ENCODE peak calls at places on chromosomes 4 and X, in six cellular contexts. I, P, S, X, Y and J are unnamed samples.

GRCh38 chr4:48777739-48778138 is 2.3 kb downstream of the FRYL start:
- DNase-seq in I (no peak), Y (peak), X (no peak), P (no peak), S (no peak), J (no peak)

GRCh38 chr4:87092389-87093141 is 127.9 kb downstream of the KLHL8 start:
- DNase-seq in S (no peak), P (no peak), I (peak), X (peak), Y (peak), J (peak)

GRCh38 chr4:87375719-87376291 is 15.2 kb downstream of the HSD17B11 start:
- DNase-seq in P (no peak), S (no peak), Y (peak), I (peak), X (peak), J (peak)

GRCh38 chr4:177235026-177235425 is 74.6 kb upstream of the NEIL3 start:
- DNase-seq in I (no peak), S (no peak), Y (no peak), P (no peak), X (no peak), J (no peak)

GRCh38 chr4:79913581-79913980 is 159.4 kb downstream of the ANTXR2 start:
- DNase-seq in P (no peak), S (no peak), Y (peak), I (no peak), X (no peak), J (no peak)

GRCh38 chr4:28010543-28011235 is 1150.0 kb downstream of the STIM2 start:
- DNase-seq in S (no peak), Y (no peak), X (no peak), P (no peak), I (no peak), J (no peak)

GRCh38 chrX:1554469-1555210 is 17.7 kb upstream of the P2RY8 start:
- DNase-seq in I (no peak), P (no peak), X (no peak), Y (no peak), S (no peak), J (peak)

GRCh38 chr4:172830295-172830764 is 338.3 kb upstream of the GALNT7 start:
- DNase-seq in S (no peak), I (peak), P (no peak), Y (peak), X (peak), J (no peak)

GRCh38 chr4:123479944-123480343 is 83.3 kb downstream of the SPRY1 start:
- DNase-seq in X (peak), P (no peak), I (no peak), Y (peak), S (no peak), J (peak)

GRCh38 chr4:8143392-8144140 is 15.0 kb downstream of the ABLIM2 start:
- DNase-seq in X (no peak), I (no peak), Y (no peak), S (no peak), P (no peak), J (no peak)

GRCh38 chr4:137621056-137621455 is 88.8 kb upstream of the PCDH18 start:
- DNase-seq in P (no peak), X (no peak), I (no peak), Y (no peak), S (no peak), J (no peak)

GRCh38 chr4:154519214-154519613 is 27.6 kb upstream of the DCHS2 start:
- DNase-seq in P (no peak), Y (peak), X (no peak), S (no peak), I (no peak), J (no peak)

GRCh38 chrX:77788050-77788449 is 2.0 kb upstream of the ATRX start:
- DNase-seq in Y (peak), X (peak), P (no peak), I (no peak), S (no peak), J (no peak)

GRCh38 chr4:52376107-52376704 is 282.9 kb downstream of the USP46 start:
- DNase-seq in S (no peak), I (peak), P (no peak), X (peak), Y (peak), J (no peak)

GRCh38 chrX:105803891-105804290 is 18.4 kb upstream of the NRK start:
- DNase-seq in Y (no peak), X (no peak), S (no peak), P (no peak), I (no peak), J (no peak)

GRCh38 chr4:170849969-170850368 is 760.2 kb upstream of the AADAT start:
- DNase-seq in I (no peak), Y (no peak), P (peak), S (no peak), X (no peak), J (no peak)

DNA sequence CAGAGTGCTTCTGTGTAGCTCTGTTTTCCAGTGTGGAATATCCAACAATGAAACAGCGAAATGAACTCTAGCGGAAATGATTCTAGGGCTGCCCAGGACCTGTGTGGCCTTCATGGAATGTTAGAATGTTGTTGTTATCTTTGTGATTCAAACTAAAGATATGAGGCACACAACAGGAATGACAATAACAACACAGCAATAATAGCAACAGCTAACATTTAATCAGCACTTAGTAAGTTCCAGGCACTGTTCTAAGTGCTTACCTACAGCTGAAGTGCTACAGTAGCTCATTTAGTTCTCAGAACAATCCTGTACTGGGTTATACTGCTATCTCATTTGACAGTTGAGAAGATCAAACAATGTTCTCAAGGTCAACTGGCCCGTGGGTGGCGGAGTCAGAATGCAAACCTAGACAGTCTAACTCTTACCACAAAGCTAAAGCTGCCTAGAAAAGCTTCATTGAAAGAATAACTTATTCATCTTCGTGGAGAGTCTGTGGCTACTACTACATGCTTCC is 63.7 kb downstream of the MAML3 start:
- DNase-seq in I (no peak), X (peak), S (no peak), P (no peak), Y (no peak), J (no peak)
- TF ChIP-seq GABPA in I (no peak), X (no peak), S (no peak), P (no peak), Y (no peak), J (no peak)

GRCh38 chrX:118717703-118718391 is 9.6 kb upstream of the IL13RA1 start:
- DNase-seq in P (no peak), S (no peak), X (no peak), I (no peak), Y (no peak), J (peak)

GRCh38 chrX:118724352-118724751 is 3.1 kb upstream of the IL13RA1 start:
- DNase-seq in X (no peak), I (no peak), P (no peak), Y (no peak), S (no peak), J (no peak)

GRCh38 chrX:118718737-118719136 is 8.7 kb upstream of the IL13RA1 start:
- DNase-seq in S (no peak), P (no peak), X (no peak), Y (no peak), I (no peak), J (peak)

GRCh38 chrX:118723376-118723775 is 4.0 kb upstream of the IL13RA1 start:
- DNase-seq in Y (no peak), I (no peak), P (no peak), X (no peak), S (no peak), J (no peak)

GRCh38 chrX:118720058-118720707 is 7.2 kb upstream of the IL13RA1 start:
- DNase-seq in I (no peak), P (no peak), X (no peak), Y (no peak), S (no peak), J (no peak)
- TF ChIP-seq GABPA in I (no peak), P (no peak), X (no peak), Y (no peak), S (no peak), J (no peak)

GRCh38 chr4:82780398-82781231 is 18.0 kb downstream of the SCD5 start:
- DNase-seq in I (peak), P (no peak), Y (peak), S (no peak), X (peak), J (no peak)
- TF ChIP-seq GABPA in I (no peak), P (no peak), Y (no peak), S (no peak), X (no peak), J (no peak)

GRCh38 chr4:151417164-151417571 is 8.2 kb downstream of the FHIP1A start:
- DNase-seq in P (no peak), S (no peak), I (no peak), X (peak), Y (no peak), J (no peak)
- TF ChIP-seq GABPA in P (no peak), S (no peak), I (no peak), X (no peak), Y (no peak), J (no peak)

GRCh38 chr4:168398589-168398988 is 80.0 kb upstream of the DDX60 start:
- DNase-seq in X (no peak), S (no peak), P (no peak), I (no peak), Y (peak), J (no peak)
- TF ChIP-seq GABPA in X (no peak), S (no peak), P (no peak), I (no peak), Y (no peak), J (no peak)

GRCh38 chr4:78069859-78070258 is 12.7 kb downstream of the FRAS1 start:
- DNase-seq in P (no peak), S (no peak), X (no peak), Y (no peak), I (no peak), J (no peak)

GRCh38 chr4:78069309-78069708 is 12.2 kb downstream of the FRAS1 start:
- DNase-seq in I (no peak), X (no peak), S (no peak), Y (no peak), P (no peak), J (no peak)

GRCh38 chr4:78061939-78062603 is 4.9 kb downstream of the FRAS1 start:
- DNase-seq in X (no peak), Y (no peak), P (no peak), S (no peak), I (no peak), J (no peak)

GRCh38 chr4:78068481-78068880 is 11.4 kb downstream of the FRAS1 start:
- DNase-seq in S (no peak), X (no peak), Y (no peak), P (no peak), I (no peak), J (no peak)

DNA sequence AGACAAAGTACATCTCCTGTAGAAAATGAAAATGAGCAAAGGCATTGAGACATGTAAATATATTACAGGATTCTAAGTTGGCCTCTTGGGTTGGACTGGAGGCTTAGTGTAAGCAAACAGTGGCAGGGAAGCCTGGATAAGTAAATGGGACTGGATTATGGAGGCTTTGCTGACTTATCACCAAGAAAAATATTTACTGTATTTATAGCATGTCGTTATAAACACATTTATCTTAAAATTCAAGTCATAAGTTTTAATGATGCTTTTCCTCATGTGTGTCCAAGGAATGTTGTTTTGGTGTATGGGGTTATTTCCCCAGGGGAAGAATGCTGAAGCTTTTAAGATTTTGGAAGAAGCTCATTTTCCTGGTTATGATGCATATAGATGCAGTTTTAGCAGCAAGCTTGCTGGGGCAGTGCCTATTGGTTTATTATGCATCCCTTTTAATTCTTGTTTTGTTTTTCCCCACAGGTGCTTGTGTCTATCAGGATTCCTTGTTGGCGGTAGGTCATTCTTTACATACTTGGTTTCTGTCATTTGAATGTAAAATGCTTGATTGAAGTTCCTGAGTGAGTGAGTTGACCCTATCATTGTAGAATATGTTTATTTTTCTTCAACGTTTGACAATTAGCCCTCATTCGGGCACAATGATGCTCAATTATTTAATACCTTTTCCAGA is 8.5 kb downstream of the FRAS1 start:
- DNase-seq in P (no peak), X (peak), S (no peak), Y (no peak), I (no peak), J (no peak)
- TF ChIP-seq GABPA in P (no peak), X (no peak), S (no peak), Y (no peak), I (no peak), J (no peak)

GRCh38 chrX:14291626-14292025 is 237.7 kb upstream of the GLRA2 start:
- DNase-seq in I (no peak), Y (no peak), P (no peak), S (no peak), X (no peak), J (no peak)
- TF ChIP-seq GABPA in I (no peak), Y (no peak), P (no peak), S (no peak), X (no peak), J (no peak)

GRCh38 chr4:151950993-151951726 is 190.4 kb upstream of the GATB start:
- DNase-seq in I (no peak), S (no peak), P (no peak), Y (no peak), X (no peak), J (no peak)
- TF ChIP-seq GABPA in I (no peak), S (no peak), P (no peak), Y (no peak), X (no peak), J (no peak)

GRCh38 chr4:98601719-98602118 is 56.7 kb downstream of the TSPAN5 start:
- DNase-seq in S (no peak), X (no peak), P (no peak), Y (no peak), I (no peak), J (no peak)
- TF ChIP-seq GABPA in S (no peak), X (no peak), P (no peak), Y (no peak), I (no peak), J (no peak)